ENCODE peak calls at places on chromosome 16, in six cellular contexts. P, V, R, I, H and K are unnamed samples.

GRCh38 chr16:50229149-50229726 is 37.1 kb upstream of the ADCY7 start:
- DNase-seq in P (no peak), V (no peak), R (no peak), I (no peak), H (no peak), K (no peak)

GRCh38 chr16:4273858-4274291 is 1.1 kb upstream of the TFAP4 start:
- DNase-seq in P (peak), V (peak), R (no peak), I (peak), H (peak), K (peak)

GRCh38 chr16:9261376-9261775 is 169.9 kb downstream of the HAPSTR1 start:
- DNase-seq in P (no peak), V (no peak), R (no peak), I (no peak), H (no peak), K (no peak)

GRCh38 chr16:30060354-30061194 is 5.0 kb upstream of the ALDOA start:
- DNase-seq in P (no peak), V (no peak), R (no peak), I (no peak), H (no peak), K (peak)

GRCh38 chr16:15548482-15548891 is 94.5 kb downstream of the MARF1 start:
- DNase-seq in P (no peak), V (no peak), R (no peak), I (no peak), H (no peak), K (no peak)

GRCh38 chr16:87724490-87725291 is 41.1 kb downstream of the KLHDC4 start:
- DNase-seq in P (no peak), V (no peak), R (no peak), I (no peak), H (no peak), K (no peak)

GRCh38 chr16:8673611-8674412 is 605 bp upstream of the ABAT start:
- DNase-seq in P (peak), V (peak), R (no peak), I (no peak), H (no peak), K (no peak)

GRCh38 chr16:19071811-19072777 is 4.7 kb downstream of the COQ7 start:
- DNase-seq in P (peak), V (peak), R (no peak), I (peak), H (no peak), K (peak)

GRCh38 chr16:49280861-49281331 is 742 bp downstream of the CBLN1 start:
- DNase-seq in P (no peak), V (no peak), R (no peak), I (no peak), H (no peak), K (no peak)

GRCh38 chr16:10045947-10046346 is 136.3 kb downstream of the GRIN2A start:
- DNase-seq in P (no peak), V (no peak), R (no peak), I (no peak), H (no peak), K (no peak)

GRCh38 chr16:7615565-7615964 is 282.9 kb downstream of the RBFOX1 start:
- DNase-seq in P (no peak), V (no peak), R (no peak), I (no peak), H (no peak), K (no peak)

GRCh38 chr16:57620316-57621231 is 7.9 kb upstream of the ADGRG1 start:
- DNase-seq in P (no peak), V (peak), R (peak), I (no peak), H (peak), K (no peak)

GRCh38 chr16:50462793-50463507 is 85.2 kb upstream of the NKD1 start:
- DNase-seq in P (no peak), V (peak), R (peak), I (no peak), H (no peak), K (no peak)

GRCh38 chr16:67269766-67270165 is 9.6 kb upstream of the PLEKHG4 start:
- DNase-seq in P (peak), V (peak), R (peak), I (no peak), H (no peak), K (no peak)

GRCh38 chr16:11038777-11039176 is 94.4 kb downstream of the CLEC16A start:
- DNase-seq in P (no peak), V (no peak), R (no peak), I (no peak), H (no peak), K (no peak)

GRCh38 chr16:77211880-77212735 is 12.9 kb downstream of the SYCE1L start:
- DNase-seq in P (no peak), V (peak), R (no peak), I (peak), H (peak), K (peak)

GRCh38 chr16:54425681-54426549 is 139.3 kb upstream of the IRX3 start:
- DNase-seq in P (no peak), V (no peak), R (no peak), I (no peak), H (no peak), K (no peak)

GRCh38 chr16:2467301-2468141 is 3.6 kb upstream of the NTN3 start:
- DNase-seq in P (peak), V (peak), R (no peak), I (peak), H (peak), K (peak)

GRCh38 chr16:53598513-53599266 is 95.7 kb upstream of the AKTIP start:
- DNase-seq in P (no peak), V (no peak), R (no peak), I (no peak), H (no peak), K (no peak)

GRCh38 chr16:4344659-4345438 is 6.3 kb downstream of the PAM16 start:
- DNase-seq in P (peak), V (no peak), R (no peak), I (no peak), H (no peak), K (no peak)

GRCh38 chr16:68744744-68745280 is 7.7 kb downstream of the CDH1 start:
- DNase-seq in P (no peak), V (peak), R (no peak), I (no peak), H (no peak), K (no peak)

GRCh38 chr16:10355589-10355988 is 30.3 kb upstream of the ATF7IP2 start:
- DNase-seq in P (no peak), V (no peak), R (no peak), I (no peak), H (no peak), K (no peak)

GRCh38 chr16:73873643-73874042 is 423.0 kb upstream of the PSMD7 start:
- DNase-seq in P (no peak), V (no peak), R (no peak), I (no peak), H (no peak), K (no peak)

GRCh38 chr16:72637306-72637705 is 410.6 kb downstream of the ZFHX3 start:
- DNase-seq in P (peak), V (no peak), R (no peak), I (no peak), H (no peak), K (no peak)

GRCh38 chr16:8585942-8586341 is 4.4 kb downstream of the TMEM114 start:
- DNase-seq in P (no peak), V (no peak), R (no peak), I (no peak), H (no peak), K (no peak)

GRCh38 chr16:72042157-72042660 is 12.1 kb upstream of the HP start:
- DNase-seq in P (no peak), V (no peak), R (no peak), I (no peak), H (no peak), K (peak)

GRCh38 chr16:57775661-57776469 is 26.4 kb downstream of the KIFC3 start:
- DNase-seq in P (no peak), V (peak), R (no peak), I (no peak), H (no peak), K (peak)

DNA sequence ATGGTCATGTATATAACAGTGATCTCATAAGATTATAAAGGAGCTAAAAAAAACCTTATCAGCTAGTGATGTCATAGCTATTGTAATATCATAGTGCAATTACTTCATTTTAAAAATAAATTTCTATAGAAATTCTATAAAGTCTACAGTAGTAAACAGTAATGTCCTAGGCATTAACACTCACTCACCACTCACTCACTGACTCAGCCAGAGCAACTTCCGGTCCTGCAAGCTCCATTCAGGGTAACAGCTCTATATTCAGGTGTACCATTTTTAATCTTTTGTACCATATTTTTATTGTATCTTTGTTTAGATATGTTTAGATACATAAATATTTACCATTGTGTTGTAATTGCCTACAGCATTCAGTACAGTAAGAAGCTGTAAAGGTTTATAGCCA is 524.4 kb upstream of the CDH5 start:
- DNase-seq in P (no peak), V (no peak), R (no peak), I (no peak), H (no peak), K (no peak)
- TF ChIP-seq CTCF in P (no peak), V (no peak), R (no peak), I (no peak), H (no peak), K (no peak)

DNA sequence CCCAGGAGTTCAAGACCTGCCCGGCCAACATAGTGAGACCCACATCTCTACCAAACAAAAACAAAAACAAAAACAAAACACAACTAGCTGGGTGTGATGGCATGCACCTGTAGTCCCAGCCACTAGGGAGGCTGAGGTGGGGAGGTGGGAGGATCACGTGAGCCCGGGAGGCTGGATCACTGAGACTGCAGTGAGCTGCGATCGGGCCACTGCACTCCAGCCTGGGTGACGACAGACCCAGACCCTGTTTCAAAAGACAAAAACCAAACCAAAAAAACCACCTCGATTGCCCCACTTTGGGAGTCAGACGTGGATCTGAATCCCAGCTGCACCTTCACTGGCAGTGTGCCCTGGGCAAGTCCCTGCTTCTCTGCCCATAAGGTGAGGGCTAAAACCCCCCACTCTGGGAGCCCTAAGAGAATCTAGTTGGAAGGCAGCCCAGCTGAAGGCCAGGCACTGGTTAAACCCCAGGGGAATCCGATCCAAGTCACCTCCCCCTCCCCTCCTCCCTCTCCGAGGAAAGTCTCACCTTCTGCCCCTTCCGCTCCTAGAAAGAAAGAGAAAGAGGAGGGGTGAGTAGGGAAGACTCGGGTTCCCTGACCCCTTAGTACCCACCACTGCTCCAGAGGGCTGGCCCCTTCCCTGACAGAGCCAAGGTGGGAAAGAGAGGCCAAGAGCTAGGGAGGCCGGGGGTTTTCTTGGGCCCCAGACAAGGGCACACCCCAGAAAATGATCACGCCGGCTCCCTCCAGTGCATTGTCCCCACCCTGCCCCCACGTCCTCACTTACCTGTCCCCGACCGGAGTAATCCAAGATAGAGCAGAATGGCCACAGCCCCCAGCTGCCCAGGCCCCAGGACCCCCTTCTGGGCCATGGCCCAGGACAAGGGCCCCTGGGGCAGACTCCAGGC is 647 bp downstream of the PRSS8 start:
- DNase-seq in P (no peak), V (peak), R (no peak), I (no peak), H (no peak), K (no peak)
- TF ChIP-seq CTCF in P (no peak), V (no peak), R (no peak), I (no peak), H (no peak), K (no peak)

GRCh38 chr16:21150375-21151001 is at the start of gene DNAH3:
- DNase-seq in P (no peak), V (no peak), R (no peak), I (no peak), H (no peak), K (no peak)
- TF ChIP-seq CTCF in P (no peak), V (no peak), R (no peak), I (no peak), H (no peak), K (no peak)

DNA sequence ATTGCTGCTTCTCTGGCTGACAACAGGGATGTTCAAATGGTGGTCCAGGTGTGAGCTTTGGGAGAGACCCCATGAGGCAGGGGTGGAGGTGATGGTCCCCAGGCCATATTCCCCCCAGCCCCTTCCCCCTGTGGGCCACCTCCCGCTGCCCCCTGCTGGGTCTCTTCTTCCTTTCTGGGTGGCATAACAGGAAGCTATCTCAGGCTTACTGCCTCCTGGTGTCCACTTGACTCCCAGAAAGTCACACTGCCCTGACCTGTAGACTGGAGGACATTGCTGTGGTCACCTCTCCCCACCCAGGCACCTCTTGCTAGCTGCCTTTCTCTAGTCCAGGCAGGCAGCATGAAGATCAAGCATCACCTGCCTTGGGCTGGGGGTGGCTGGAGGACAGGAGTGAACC is 46.4 kb upstream of the PLCG2 start:
- DNase-seq in P (no peak), V (no peak), R (no peak), I (no peak), H (no peak), K (no peak)
- TF ChIP-seq CTCF in P (no peak), V (peak), R (peak), I (no peak), H (no peak), K (no peak)

GRCh38 chr16:85980686-85981085 is 81.7 kb downstream of the IRF8 start:
- DNase-seq in P (no peak), V (no peak), R (no peak), I (no peak), H (no peak), K (no peak)

GRCh38 chr16:85978291-85978775 is 79.4 kb downstream of the IRF8 start:
- DNase-seq in P (no peak), V (no peak), R (no peak), I (no peak), H (no peak), K (no peak)

GRCh38 chr16:85981826-85982562 is 83.0 kb downstream of the IRF8 start:
- DNase-seq in P (no peak), V (no peak), R (no peak), I (no peak), H (no peak), K (no peak)

GRCh38 chr16:85978976-85979375 is 80.0 kb downstream of the IRF8 start:
- DNase-seq in P (no peak), V (no peak), R (no peak), I (no peak), H (no peak), K (no peak)

DNA sequence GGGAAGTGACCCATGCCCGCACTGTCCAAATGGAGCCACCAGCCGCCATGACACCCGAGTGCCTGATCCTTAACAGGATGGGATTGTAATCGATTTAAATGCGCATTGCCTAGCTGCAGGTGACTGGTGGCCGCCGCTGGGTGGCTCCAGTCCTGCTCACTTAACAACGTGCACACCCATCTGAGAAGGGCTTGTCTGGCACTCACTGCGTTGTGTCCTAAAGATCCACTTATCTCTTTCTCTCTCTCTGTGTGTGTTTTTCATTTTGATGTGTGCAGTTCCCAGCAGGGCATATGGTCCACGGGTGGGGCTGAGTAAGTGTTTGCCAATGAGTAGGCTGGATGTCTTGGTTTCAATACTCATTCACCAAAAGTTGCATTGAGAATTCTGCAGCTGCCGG is 80.6 kb downstream of the IRF8 start:
- DNase-seq in P (no peak), V (no peak), R (no peak), I (no peak), H (no peak), K (no peak)
- TF ChIP-seq CTCF in P (no peak), V (peak), R (no peak), I (no peak), H (no peak), K (no peak)

DNA sequence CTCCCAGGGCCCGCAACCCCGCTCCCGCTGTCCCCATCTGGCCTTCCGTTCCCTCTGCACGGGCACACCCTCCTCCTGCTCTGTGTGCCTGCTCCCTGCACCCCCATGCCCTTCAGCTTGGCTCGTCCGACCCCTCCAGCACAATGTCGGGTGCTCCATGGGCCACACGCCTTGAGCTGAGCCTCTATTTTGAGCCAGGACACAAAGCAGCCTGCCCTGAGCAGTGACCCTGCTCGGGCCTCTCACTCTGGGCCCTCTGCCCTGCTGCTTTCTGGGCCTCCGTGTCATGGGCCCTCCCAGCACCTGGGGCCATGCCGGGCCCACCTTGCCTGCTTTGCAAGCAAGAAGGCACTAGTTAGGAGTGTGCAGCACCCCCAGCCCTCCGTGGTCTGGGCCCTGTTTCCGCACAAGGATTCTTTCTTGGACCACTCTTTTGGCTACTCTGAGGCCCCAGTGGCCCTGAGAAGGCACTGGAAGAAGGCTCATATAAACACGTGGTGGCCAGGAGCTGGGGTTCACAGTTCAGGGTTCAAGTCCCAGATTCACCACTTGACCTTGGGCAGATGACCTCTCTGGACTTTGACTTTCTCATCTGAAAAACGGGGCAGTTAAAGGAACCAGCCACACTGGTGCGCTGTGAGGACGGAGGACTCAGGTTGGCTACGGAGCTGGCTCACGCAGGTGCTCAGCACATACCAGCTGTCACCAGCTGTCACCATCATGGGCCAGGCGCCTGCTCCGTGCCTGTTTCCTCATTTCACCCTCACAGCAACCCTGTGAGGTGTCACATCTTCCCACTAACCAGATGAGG is 166.1 kb upstream of the GSE1 start:
- DNase-seq in P (no peak), V (no peak), R (no peak), I (no peak), H (no peak), K (no peak)
- TF ChIP-seq CTCF in P (no peak), V (peak), R (no peak), I (no peak), H (no peak), K (peak)

GRCh38 chr16:88819126-88819525 is 7.4 kb upstream of the APRT start:
- DNase-seq in P (no peak), V (no peak), R (no peak), I (no peak), H (no peak), K (no peak)
- TF ChIP-seq CTCF in P (no peak), V (no peak), R (no peak), I (no peak), H (no peak), K (no peak)

GRCh38 chr16:80846275-80847013 is 42.0 kb upstream of the CDYL2 start:
- DNase-seq in P (no peak), V (no peak), R (no peak), I (no peak), H (no peak), K (no peak)

GRCh38 chr16:80852261-80852872 is 48.0 kb upstream of the CDYL2 start:
- DNase-seq in P (peak), V (peak), R (no peak), I (no peak), H (no peak), K (no peak)
- TF ChIP-seq CTCF in P (peak), V (peak), R (peak), I (no peak), H (no peak), K (no peak)

GRCh38 chr16:81008151-81008789 is 1.3 kb downstream of the CENPN start:
- DNase-seq in P (peak), V (no peak), R (no peak), I (no peak), H (no peak), K (no peak)
- TF ChIP-seq CTCF in P (no peak), V (no peak), R (no peak), I (no peak), H (no peak), K (no peak)

GRCh38 chr16:85077039-85077438 is 35.2 kb downstream of the CIBAR2 start:
- DNase-seq in P (no peak), V (peak), R (no peak), I (no peak), H (no peak), K (no peak)
- TF ChIP-seq CTCF in P (no peak), V (no peak), R (no peak), I (no peak), H (no peak), K (no peak)